ENCODE peak calls at places on chromosome 6, in nine cellular contexts. One of them, this sample, is unnamed.

GRCh38 chr6:160088069-160088773 is 33.4 kb upstream of the SLC22A1 start:
- DNase-seq in adrenal gland: peak; percentile 83
- DNase-seq in PC-3: peak; percentile 78
- DNase-seq in psoas muscle: peak; percentile 64
- DNase-seq in Panc1: no peak
- DNase-seq in heart left ventricle: peak; percentile 68
- DNase-seq in body of pancreas: peak; percentile 69
- DNase-seq in CD8-positive, alpha-beta T cell: no peak
- DNase-seq in RWPE2: no peak
- DNase-seq in this sample: no peak

GRCh38 chr6:70864404-70864803 is 92.5 kb downstream of the B3GAT2 start:
- DNase-seq in PC-3: no peak
- DNase-seq in psoas muscle: no peak
- DNase-seq in CD8-positive, alpha-beta T cell: no peak
- DNase-seq in adrenal gland: no peak
- DNase-seq in body of pancreas: no peak
- DNase-seq in Panc1: no peak
- DNase-seq in RWPE2: no peak
- DNase-seq in heart left ventricle: no peak
- DNase-seq in this sample: no peak

GRCh38 chr6:14922706-14923105 is 323.2 kb upstream of the JARID2 start:
- DNase-seq in CD8-positive, alpha-beta T cell: no peak
- DNase-seq in body of pancreas: no peak
- DNase-seq in Panc1: no peak
- DNase-seq in adrenal gland: no peak
- DNase-seq in heart left ventricle: no peak
- DNase-seq in PC-3: no peak
- DNase-seq in RWPE2: no peak
- DNase-seq in psoas muscle: no peak
- DNase-seq in this sample: no peak

GRCh38 chr6:27188206-27188884 is 59.2 kb upstream of the PRSS16 start:
- DNase-seq in heart left ventricle: peak; percentile 37
- DNase-seq in Panc1: no peak
- DNase-seq in CD8-positive, alpha-beta T cell: peak; percentile 23
- DNase-seq in body of pancreas: peak; percentile 56
- DNase-seq in RWPE2: no peak
- DNase-seq in PC-3: peak; percentile 79
- DNase-seq in adrenal gland: peak; percentile 71
- DNase-seq in psoas muscle: peak; percentile 48
- DNase-seq in this sample: peak; percentile 81

GRCh38 chr6:45930419-45931059 is 85.1 kb downstream of the CLIC5 start:
- DNase-seq in psoas muscle: peak; percentile 58
- DNase-seq in adrenal gland: peak; percentile 76
- DNase-seq in body of pancreas: peak; percentile 79
- DNase-seq in heart left ventricle: peak; percentile 70
- DNase-seq in CD8-positive, alpha-beta T cell: peak; percentile 60
- DNase-seq in RWPE2: no peak
- DNase-seq in Panc1: peak; percentile 33
- DNase-seq in PC-3: peak; percentile 82
- DNase-seq in this sample: no peak

GRCh38 chr6:16711551-16712249 is 49.6 kb downstream of the ATXN1 start:
- DNase-seq in heart left ventricle: no peak
- DNase-seq in Panc1: peak; percentile 82
- DNase-seq in RWPE2: peak; percentile 82
- DNase-seq in body of pancreas: no peak
- DNase-seq in PC-3: peak; percentile 90
- DNase-seq in psoas muscle: no peak
- DNase-seq in CD8-positive, alpha-beta T cell: peak; percentile 40
- DNase-seq in adrenal gland: no peak
- DNase-seq in this sample: no peak

GRCh38 chr6:112252571-112253504 is 1.5 kb downstream of the LAMA4 start:
- DNase-seq in CD8-positive, alpha-beta T cell: no peak
- DNase-seq in heart left ventricle: peak; percentile 51
- DNase-seq in PC-3: no peak
- DNase-seq in RWPE2: no peak
- DNase-seq in body of pancreas: no peak
- DNase-seq in Panc1: no peak
- DNase-seq in adrenal gland: no peak
- DNase-seq in psoas muscle: no peak
- DNase-seq in this sample: no peak

GRCh38 chr6:111845441-111845871 is 27.8 kb downstream of the FYN start:
- DNase-seq in adrenal gland: no peak
- DNase-seq in Panc1: no peak
- DNase-seq in psoas muscle: no peak
- DNase-seq in PC-3: no peak
- DNase-seq in CD8-positive, alpha-beta T cell: no peak
- DNase-seq in heart left ventricle: no peak
- DNase-seq in body of pancreas: no peak
- DNase-seq in RWPE2: no peak
- DNase-seq in this sample: no peak

GRCh38 chr6:79622353-79622752 is 8.8 kb upstream of the SH3BGRL2 start:
- DNase-seq in psoas muscle: no peak
- DNase-seq in Panc1: no peak
- DNase-seq in RWPE2: no peak
- DNase-seq in body of pancreas: no peak
- DNase-seq in adrenal gland: no peak
- DNase-seq in CD8-positive, alpha-beta T cell: no peak
- DNase-seq in PC-3: no peak
- DNase-seq in heart left ventricle: no peak
- DNase-seq in this sample: no peak

GRCh38 chr6:46246727-46247126 is 75.9 kb upstream of the ENPP5 start:
- DNase-seq in heart left ventricle: no peak
- DNase-seq in Panc1: no peak
- DNase-seq in CD8-positive, alpha-beta T cell: no peak
- DNase-seq in RWPE2: no peak
- DNase-seq in psoas muscle: no peak
- DNase-seq in adrenal gland: no peak
- DNase-seq in PC-3: no peak
- DNase-seq in body of pancreas: no peak
- DNase-seq in this sample: no peak

GRCh38 chr6:6742535-6742934 is 154.0 kb downstream of the LY86 start:
- DNase-seq in Panc1: no peak
- DNase-seq in psoas muscle: no peak
- DNase-seq in CD8-positive, alpha-beta T cell: no peak
- DNase-seq in RWPE2: no peak
- DNase-seq in heart left ventricle: no peak
- DNase-seq in adrenal gland: no peak
- DNase-seq in PC-3: no peak
- DNase-seq in body of pancreas: no peak
- DNase-seq in this sample: no peak

GRCh38 chr6:87807423-87807978 is 105.5 kb upstream of the AKIRIN2 start:
- DNase-seq in PC-3: no peak
- DNase-seq in RWPE2: no peak
- DNase-seq in CD8-positive, alpha-beta T cell: no peak
- DNase-seq in Panc1: no peak
- DNase-seq in adrenal gland: no peak
- DNase-seq in heart left ventricle: no peak
- DNase-seq in body of pancreas: no peak
- DNase-seq in psoas muscle: no peak
- DNase-seq in this sample: no peak

GRCh38 chr6:24431045-24431451 is 28.3 kb downstream of the MRS2 start:
- DNase-seq in psoas muscle: no peak
- DNase-seq in CD8-positive, alpha-beta T cell: peak; percentile 17
- DNase-seq in adrenal gland: peak; percentile 32
- DNase-seq in PC-3: peak; percentile 74
- DNase-seq in Panc1: peak; percentile 30
- DNase-seq in body of pancreas: no peak
- DNase-seq in heart left ventricle: no peak
- DNase-seq in RWPE2: no peak
- DNase-seq in this sample: no peak

GRCh38 chr6:123127807-123128206 is 131.8 kb downstream of the CLVS2 start:
- DNase-seq in adrenal gland: no peak
- DNase-seq in psoas muscle: no peak
- DNase-seq in Panc1: no peak
- DNase-seq in heart left ventricle: no peak
- DNase-seq in body of pancreas: no peak
- DNase-seq in PC-3: peak; percentile 10
- DNase-seq in RWPE2: no peak
- DNase-seq in CD8-positive, alpha-beta T cell: no peak
- DNase-seq in this sample: no peak

GRCh38 chr6:104483225-104483834 is 376.4 kb downstream of the HACE1 start:
- DNase-seq in RWPE2: no peak
- DNase-seq in body of pancreas: no peak
- DNase-seq in PC-3: peak; percentile 44
- DNase-seq in heart left ventricle: no peak
- DNase-seq in psoas muscle: no peak
- DNase-seq in Panc1: peak; percentile 2
- DNase-seq in adrenal gland: no peak
- DNase-seq in CD8-positive, alpha-beta T cell: no peak
- DNase-seq in this sample: no peak

GRCh38 chr6:145015739-145016558 is 719.4 kb downstream of the EPM2A start:
- DNase-seq in adrenal gland: peak; percentile 69
- DNase-seq in body of pancreas: peak; percentile 8
- DNase-seq in heart left ventricle: no peak
- DNase-seq in CD8-positive, alpha-beta T cell: no peak
- DNase-seq in psoas muscle: no peak
- DNase-seq in PC-3: peak; percentile 88
- DNase-seq in Panc1: peak; percentile 86
- DNase-seq in RWPE2: no peak
- DNase-seq in this sample: no peak

GRCh38 chr6:168061269-168062210 is 17.5 kb downstream of the FRMD1 start:
- DNase-seq in CD8-positive, alpha-beta T cell: no peak
- DNase-seq in adrenal gland: no peak
- DNase-seq in PC-3: no peak
- DNase-seq in heart left ventricle: no peak
- DNase-seq in RWPE2: no peak
- DNase-seq in psoas muscle: no peak
- DNase-seq in Panc1: no peak
- DNase-seq in body of pancreas: no peak
- DNase-seq in this sample: no peak
- H3K27ac ChIP-seq in CD8-positive, alpha-beta T cell: no peak overlapping the region
- H3K27ac ChIP-seq in adrenal gland: no peak overlapping the region
- H3K27ac ChIP-seq in PC-3: no peak overlapping the region
- H3K27ac ChIP-seq in heart left ventricle: no peak overlapping the region
- H3K27ac ChIP-seq in RWPE2: no peak overlapping the region
- H3K27ac ChIP-seq in psoas muscle: no peak overlapping the region
- H3K27ac ChIP-seq in Panc1: peak overlapping the region; percentile 29
- H3K27ac ChIP-seq in body of pancreas: no peak overlapping the region
- H3K27ac ChIP-seq in this sample: no peak overlapping the region

DNA sequence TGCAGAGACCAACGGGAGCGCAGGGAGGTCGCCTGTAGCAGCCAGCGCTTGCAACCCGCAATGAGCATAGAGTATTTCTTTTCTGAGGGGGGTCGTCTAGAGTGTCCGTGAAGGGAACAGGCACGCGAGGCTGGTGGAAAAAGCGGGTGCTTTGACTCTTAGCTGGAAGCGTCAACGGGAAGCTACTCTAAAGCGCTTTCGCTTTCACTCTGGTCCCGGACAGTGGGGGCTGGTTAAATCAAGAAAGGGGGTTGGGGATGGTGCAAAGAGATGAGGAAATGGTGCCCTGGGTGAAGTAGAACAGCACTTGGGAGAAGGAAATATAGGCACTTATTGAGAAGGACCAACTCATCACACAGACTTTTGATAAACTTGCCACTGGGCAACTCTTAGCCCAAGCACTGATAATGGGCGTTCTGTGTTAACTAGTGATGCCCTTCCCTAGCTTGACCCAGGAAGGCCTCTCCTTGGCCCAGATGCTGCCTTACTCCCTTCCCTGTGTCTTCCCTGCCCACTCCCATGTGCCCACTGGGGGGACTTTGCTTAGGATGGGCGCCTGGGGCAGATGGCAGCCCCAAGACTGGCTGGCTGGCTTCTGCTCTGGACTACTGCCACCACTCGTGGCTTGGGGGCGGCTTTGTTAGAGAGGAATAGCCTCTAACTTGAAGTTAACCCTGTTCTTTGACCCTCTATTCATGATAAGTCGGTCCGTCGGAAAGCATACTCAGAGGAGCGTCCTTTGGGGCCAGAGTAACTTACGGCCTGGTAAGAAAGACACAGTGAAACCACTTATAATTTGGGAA is 585 bp downstream of the PSMB9 start:
- DNase-seq in Panc1: no peak
- DNase-seq in psoas muscle: no peak
- DNase-seq in body of pancreas: peak; percentile 34
- DNase-seq in RWPE2: no peak
- DNase-seq in PC-3: no peak
- DNase-seq in heart left ventricle: peak; percentile 50
- DNase-seq in adrenal gland: peak; percentile 62
- DNase-seq in CD8-positive, alpha-beta T cell: peak; percentile 50
- DNase-seq in this sample: no peak
- TF ChIP-seq CTCF in Panc1: no peak
- TF ChIP-seq CTCF in psoas muscle: no peak
- TF ChIP-seq CTCF in body of pancreas: no peak
- TF ChIP-seq CTCF in RWPE2: no peak
- TF ChIP-seq CTCF in PC-3: no peak
- TF ChIP-seq CTCF in heart left ventricle: no peak
- TF ChIP-seq CTCF in adrenal gland: peak; percentile 9
- TF ChIP-seq CTCF in CD8-positive, alpha-beta T cell: no peak
- TF ChIP-seq CTCF in this sample: no peak

GRCh38 chr6:168908887-168909286 is 344.8 kb downstream of the THBS2 start:
- DNase-seq in RWPE2: no peak
- DNase-seq in psoas muscle: no peak
- DNase-seq in heart left ventricle: no peak
- DNase-seq in body of pancreas: no peak
- DNase-seq in adrenal gland: no peak
- DNase-seq in CD8-positive, alpha-beta T cell: no peak
- DNase-seq in PC-3: no peak
- DNase-seq in Panc1: no peak
- DNase-seq in this sample: no peak
- H3K27ac ChIP-seq in RWPE2: no peak overlapping the region
- H3K27ac ChIP-seq in psoas muscle: no peak overlapping the region
- H3K27ac ChIP-seq in heart left ventricle: no peak overlapping the region
- H3K27ac ChIP-seq in body of pancreas: no peak overlapping the region
- H3K27ac ChIP-seq in adrenal gland: no peak overlapping the region
- H3K27ac ChIP-seq in CD8-positive, alpha-beta T cell: no peak overlapping the region
- H3K27ac ChIP-seq in PC-3: no peak overlapping the region
- H3K27ac ChIP-seq in Panc1: no peak overlapping the region
- H3K27ac ChIP-seq in this sample: no peak overlapping the region

GRCh38 chr6:18465410-18466154 is 78.4 kb downstream of the RNF144B start:
- DNase-seq in Panc1: no peak
- DNase-seq in RWPE2: no peak
- DNase-seq in CD8-positive, alpha-beta T cell: no peak
- DNase-seq in adrenal gland: no peak
- DNase-seq in heart left ventricle: no peak
- DNase-seq in body of pancreas: peak; percentile 42
- DNase-seq in PC-3: no peak
- DNase-seq in psoas muscle: no peak
- DNase-seq in this sample: no peak
- TF ChIP-seq CTCF in Panc1: no peak
- TF ChIP-seq CTCF in RWPE2: no peak
- TF ChIP-seq CTCF in CD8-positive, alpha-beta T cell: no peak
- TF ChIP-seq CTCF in adrenal gland: no peak
- TF ChIP-seq CTCF in heart left ventricle: no peak
- TF ChIP-seq CTCF in body of pancreas: no peak
- TF ChIP-seq CTCF in PC-3: no peak
- TF ChIP-seq CTCF in psoas muscle: no peak
- TF ChIP-seq CTCF in this sample: no peak

This sample was measured in coronary artery.